ENCODE peak calls at places on chromosomes 11 and 22, in six cellular contexts. One of them, this sample, is unnamed.

GRCh38 chr11:118939948-118940598 is 14.3 kb upstream of the BCL9L start:
- DNase-seq in left ventricle myocardium inferior: no peak
- DNase-seq in CD8-positive, alpha-beta T cell: no peak
- DNase-seq in GM23338: peak; percentile 80
- DNase-seq in HCT116: no peak
- DNase-seq in foreskin keratinocyte: no peak
- DNase-seq in this sample: no peak

GRCh38 chr11:26512196-26512595 is 59.9 kb downstream of the MUC15 start:
- DNase-seq in left ventricle myocardium inferior: no peak
- DNase-seq in CD8-positive, alpha-beta T cell: no peak
- DNase-seq in GM23338: no peak
- DNase-seq in HCT116: no peak
- DNase-seq in foreskin keratinocyte: no peak
- DNase-seq in this sample: no peak

GRCh38 chr22:40121463-40121862 is 56.3 kb upstream of the TNRC6B start:
- DNase-seq in left ventricle myocardium inferior: no peak
- DNase-seq in CD8-positive, alpha-beta T cell: no peak
- DNase-seq in GM23338: no peak
- DNase-seq in HCT116: no peak
- DNase-seq in foreskin keratinocyte: no peak
- DNase-seq in this sample: no peak

GRCh38 chr22:36816635-36817428 is at the start of gene PVALB:
- DNase-seq in left ventricle myocardium inferior: peak; percentile 22
- DNase-seq in CD8-positive, alpha-beta T cell: no peak
- DNase-seq in GM23338: peak; percentile 62
- DNase-seq in HCT116: no peak
- DNase-seq in foreskin keratinocyte: no peak
- DNase-seq in this sample: peak; percentile 47

GRCh38 chr11:78248903-78249302 is 60.2 kb downstream of the USP35 start:
- DNase-seq in left ventricle myocardium inferior: no peak
- DNase-seq in CD8-positive, alpha-beta T cell: no peak
- DNase-seq in GM23338: no peak
- DNase-seq in HCT116: no peak
- DNase-seq in foreskin keratinocyte: no peak
- DNase-seq in this sample: no peak

GRCh38 chr22:22884010-22884887 is 3.4 kb upstream of the IGLL5 start:
- DNase-seq in left ventricle myocardium inferior: peak; percentile 37
- DNase-seq in CD8-positive, alpha-beta T cell: peak; percentile 52
- DNase-seq in GM23338: peak; percentile 88
- DNase-seq in HCT116: peak; percentile 66
- DNase-seq in foreskin keratinocyte: peak; percentile 6
- DNase-seq in this sample: no peak

GRCh38 chr11:8285796-8286195 is 22.1 kb upstream of the LMO1 start:
- DNase-seq in left ventricle myocardium inferior: no peak
- DNase-seq in CD8-positive, alpha-beta T cell: no peak
- DNase-seq in GM23338: no peak
- DNase-seq in HCT116: no peak
- DNase-seq in foreskin keratinocyte: no peak
- DNase-seq in this sample: peak; percentile 26

GRCh38 chr11:134119094-134119493 is 50.2 kb downstream of the JAM3 start:
- DNase-seq in left ventricle myocardium inferior: no peak
- DNase-seq in CD8-positive, alpha-beta T cell: no peak
- DNase-seq in GM23338: no peak
- DNase-seq in HCT116: no peak
- DNase-seq in foreskin keratinocyte: peak; percentile 50
- DNase-seq in this sample: no peak

GRCh38 chr22:23315341-23315917 is 135.1 kb downstream of the BCR start:
- DNase-seq in left ventricle myocardium inferior: peak; percentile 68
- DNase-seq in CD8-positive, alpha-beta T cell: peak; percentile 8
- DNase-seq in GM23338: peak; percentile 67
- DNase-seq in HCT116: peak; percentile 23
- DNase-seq in foreskin keratinocyte: peak; percentile 4
- DNase-seq in this sample: peak; percentile 48

GRCh38 chr11:34426766-34427170 is 12.0 kb upstream of the CAT start:
- DNase-seq in left ventricle myocardium inferior: no peak
- DNase-seq in CD8-positive, alpha-beta T cell: no peak
- DNase-seq in GM23338: no peak
- DNase-seq in HCT116: no peak
- DNase-seq in foreskin keratinocyte: no peak
- DNase-seq in this sample: no peak

GRCh38 chr11:23789938-23790371 is 706.9 kb upstream of the LUZP2 start:
- DNase-seq in left ventricle myocardium inferior: no peak
- DNase-seq in CD8-positive, alpha-beta T cell: no peak
- DNase-seq in GM23338: no peak
- DNase-seq in HCT116: no peak
- DNase-seq in foreskin keratinocyte: peak; percentile 44
- DNase-seq in this sample: no peak

GRCh38 chr11:113338730-113339129 is 24.3 kb downstream of the TTC12 start:
- DNase-seq in left ventricle myocardium inferior: no peak
- DNase-seq in CD8-positive, alpha-beta T cell: no peak
- DNase-seq in GM23338: peak; percentile 54
- DNase-seq in HCT116: no peak
- DNase-seq in foreskin keratinocyte: no peak
- DNase-seq in this sample: no peak

GRCh38 chr11:78730267-78730824 is 155.7 kb upstream of the NARS2 start:
- DNase-seq in left ventricle myocardium inferior: no peak
- DNase-seq in CD8-positive, alpha-beta T cell: no peak
- DNase-seq in GM23338: no peak
- DNase-seq in HCT116: no peak
- DNase-seq in foreskin keratinocyte: no peak
- DNase-seq in this sample: no peak

GRCh38 chr11:91230647-91231046 is 994.0 kb upstream of the FAT3 start:
- DNase-seq in left ventricle myocardium inferior: no peak
- DNase-seq in CD8-positive, alpha-beta T cell: no peak
- DNase-seq in GM23338: no peak
- DNase-seq in HCT116: no peak
- DNase-seq in foreskin keratinocyte: no peak
- DNase-seq in this sample: no peak

GRCh38 chr22:50529416-50530279 is at the start of gene TYMP:
- DNase-seq in left ventricle myocardium inferior: peak; percentile 82
- DNase-seq in CD8-positive, alpha-beta T cell: no peak
- DNase-seq in GM23338: peak; percentile 43
- DNase-seq in HCT116: no peak
- DNase-seq in foreskin keratinocyte: peak; percentile 66
- DNase-seq in this sample: peak; percentile 27

GRCh38 chr11:69186316-69187266 is 30.9 kb downstream of the SMIM38 start:
- DNase-seq in left ventricle myocardium inferior: no peak
- DNase-seq in CD8-positive, alpha-beta T cell: no peak
- DNase-seq in GM23338: no peak
- DNase-seq in HCT116: no peak
- DNase-seq in foreskin keratinocyte: no peak
- DNase-seq in this sample: no peak
- TF ChIP-seq CTCF in left ventricle myocardium inferior: no peak
- TF ChIP-seq CTCF in CD8-positive, alpha-beta T cell: no peak
- TF ChIP-seq CTCF in GM23338: no peak
- TF ChIP-seq CTCF in HCT116: no peak
- TF ChIP-seq CTCF in foreskin keratinocyte: no peak
- TF ChIP-seq CTCF in this sample: no peak

GRCh38 chr11:13874596-13874995 is 87.9 kb upstream of the SPON1 start:
- DNase-seq in left ventricle myocardium inferior: no peak
- DNase-seq in CD8-positive, alpha-beta T cell: no peak
- DNase-seq in GM23338: no peak
- DNase-seq in HCT116: no peak
- DNase-seq in foreskin keratinocyte: no peak
- DNase-seq in this sample: no peak

GRCh38 chr11:13880719-13881118 is 81.8 kb upstream of the SPON1 start:
- DNase-seq in left ventricle myocardium inferior: no peak
- DNase-seq in CD8-positive, alpha-beta T cell: no peak
- DNase-seq in GM23338: no peak
- DNase-seq in HCT116: no peak
- DNase-seq in foreskin keratinocyte: no peak
- DNase-seq in this sample: no peak

GRCh38 chr11:13878077-13878476 is 84.4 kb upstream of the SPON1 start:
- DNase-seq in left ventricle myocardium inferior: no peak
- DNase-seq in CD8-positive, alpha-beta T cell: no peak
- DNase-seq in GM23338: no peak
- DNase-seq in HCT116: no peak
- DNase-seq in foreskin keratinocyte: no peak
- DNase-seq in this sample: no peak

GRCh38 chr11:13875643-13876042 is 86.9 kb upstream of the SPON1 start:
- DNase-seq in left ventricle myocardium inferior: no peak
- DNase-seq in CD8-positive, alpha-beta T cell: no peak
- DNase-seq in GM23338: peak; percentile 9
- DNase-seq in HCT116: no peak
- DNase-seq in foreskin keratinocyte: no peak
- DNase-seq in this sample: no peak

DNA sequence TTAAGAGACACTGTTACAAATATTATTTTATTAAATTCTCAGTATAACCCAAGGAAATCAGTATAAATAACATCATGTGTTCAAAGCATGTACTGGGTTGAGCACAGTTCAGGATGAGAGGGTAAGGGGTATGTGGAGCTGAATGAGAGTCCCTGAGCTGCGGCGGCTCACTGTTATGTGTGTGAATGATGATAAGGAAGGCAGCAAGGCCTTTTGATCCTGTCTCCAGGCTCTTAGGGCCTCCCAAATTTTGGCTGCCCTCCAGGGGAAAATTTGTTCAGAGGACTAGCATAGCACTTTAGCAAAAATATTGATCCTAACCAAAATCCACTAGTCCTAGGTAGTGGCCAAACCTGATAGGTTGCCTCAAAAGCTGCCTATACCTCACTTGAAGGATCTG is 86.1 kb upstream of the SPON1 start:
- DNase-seq in left ventricle myocardium inferior: no peak
- DNase-seq in CD8-positive, alpha-beta T cell: no peak
- DNase-seq in GM23338: no peak
- DNase-seq in HCT116: no peak
- DNase-seq in foreskin keratinocyte: no peak
- DNase-seq in this sample: no peak
- TF ChIP-seq CTCF in left ventricle myocardium inferior: no peak
- TF ChIP-seq CTCF in CD8-positive, alpha-beta T cell: no peak
- TF ChIP-seq CTCF in GM23338: no peak
- TF ChIP-seq CTCF in HCT116: no peak
- TF ChIP-seq CTCF in foreskin keratinocyte: no peak
- TF ChIP-seq CTCF in this sample: no peak

GRCh38 chr11:116927163-116927772 is 89.8 kb upstream of the APOA1 start:
- DNase-seq in left ventricle myocardium inferior: no peak
- DNase-seq in CD8-positive, alpha-beta T cell: peak; percentile 30
- DNase-seq in GM23338: no peak
- DNase-seq in HCT116: no peak
- DNase-seq in foreskin keratinocyte: no peak
- DNase-seq in this sample: no peak
- TF ChIP-seq CTCF in left ventricle myocardium inferior: peak; percentile 45
- TF ChIP-seq CTCF in CD8-positive, alpha-beta T cell: peak; percentile 71
- TF ChIP-seq CTCF in GM23338: peak; percentile 49
- TF ChIP-seq CTCF in HCT116: no peak
- TF ChIP-seq CTCF in foreskin keratinocyte: peak; percentile 47
- TF ChIP-seq CTCF in this sample: peak; percentile 70

DNA sequence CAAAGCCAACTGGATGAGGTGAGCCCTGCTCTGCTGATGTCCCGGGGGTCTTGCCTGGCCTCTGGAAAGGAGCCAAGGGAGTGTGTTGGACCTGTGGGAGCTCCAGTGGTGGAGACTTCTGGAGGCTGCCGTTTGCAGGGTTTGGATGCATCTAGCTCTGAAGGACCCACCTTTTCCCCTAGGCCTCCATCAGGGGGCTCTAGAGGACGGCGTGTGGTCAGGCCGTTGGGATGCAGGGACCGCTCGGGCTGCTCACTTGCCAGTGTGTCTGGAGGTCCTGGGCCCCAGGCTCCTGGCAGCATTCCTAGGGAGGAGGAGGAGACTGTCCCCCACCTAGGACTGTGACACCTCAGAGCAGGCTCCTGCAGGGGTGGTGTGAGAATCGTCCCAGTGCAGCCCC is 58.3 kb downstream of the PRDM11 start:
- DNase-seq in left ventricle myocardium inferior: no peak
- DNase-seq in CD8-positive, alpha-beta T cell: no peak
- DNase-seq in GM23338: peak; percentile 60
- DNase-seq in HCT116: no peak
- DNase-seq in foreskin keratinocyte: no peak
- DNase-seq in this sample: no peak
- TF ChIP-seq CTCF in left ventricle myocardium inferior: peak; percentile 33
- TF ChIP-seq CTCF in CD8-positive, alpha-beta T cell: no peak
- TF ChIP-seq CTCF in GM23338: peak; percentile 29
- TF ChIP-seq CTCF in HCT116: no peak
- TF ChIP-seq CTCF in foreskin keratinocyte: no peak
- TF ChIP-seq CTCF in this sample: no peak

GRCh38 chr22:19843857-19844422 is 10.7 kb downstream of the GNB1L start:
- DNase-seq in left ventricle myocardium inferior: no peak
- DNase-seq in CD8-positive, alpha-beta T cell: no peak
- DNase-seq in GM23338: no peak
- DNase-seq in HCT116: no peak
- DNase-seq in foreskin keratinocyte: no peak
- DNase-seq in this sample: no peak

GRCh38 chr22:19846620-19847344 is 7.9 kb downstream of the GNB1L start:
- DNase-seq in left ventricle myocardium inferior: no peak
- DNase-seq in CD8-positive, alpha-beta T cell: no peak
- DNase-seq in GM23338: no peak
- DNase-seq in HCT116: no peak
- DNase-seq in foreskin keratinocyte: no peak
- DNase-seq in this sample: no peak

GRCh38 chr22:19843107-19843856 is 11.4 kb downstream of the GNB1L start:
- DNase-seq in left ventricle myocardium inferior: no peak
- DNase-seq in CD8-positive, alpha-beta T cell: no peak
- DNase-seq in GM23338: no peak
- DNase-seq in HCT116: no peak
- DNase-seq in foreskin keratinocyte: no peak
- DNase-seq in this sample: peak; percentile 39

GRCh38 chr22:19845369-19845722 is 9.3 kb downstream of the GNB1L start:
- DNase-seq in left ventricle myocardium inferior: no peak
- DNase-seq in CD8-positive, alpha-beta T cell: no peak
- DNase-seq in GM23338: no peak
- DNase-seq in HCT116: no peak
- DNase-seq in foreskin keratinocyte: no peak
- DNase-seq in this sample: no peak

GRCh38 chr22:19844423-19845368 is 10.0 kb downstream of the GNB1L start:
- DNase-seq in left ventricle myocardium inferior: peak; percentile 54
- DNase-seq in CD8-positive, alpha-beta T cell: no peak
- DNase-seq in GM23338: no peak
- DNase-seq in HCT116: no peak
- DNase-seq in foreskin keratinocyte: no peak
- DNase-seq in this sample: no peak
- TF ChIP-seq CTCF in left ventricle myocardium inferior: no peak
- TF ChIP-seq CTCF in CD8-positive, alpha-beta T cell: no peak
- TF ChIP-seq CTCF in GM23338: no peak
- TF ChIP-seq CTCF in HCT116: no peak
- TF ChIP-seq CTCF in foreskin keratinocyte: peak; percentile 17
- TF ChIP-seq CTCF in this sample: no peak

DNA sequence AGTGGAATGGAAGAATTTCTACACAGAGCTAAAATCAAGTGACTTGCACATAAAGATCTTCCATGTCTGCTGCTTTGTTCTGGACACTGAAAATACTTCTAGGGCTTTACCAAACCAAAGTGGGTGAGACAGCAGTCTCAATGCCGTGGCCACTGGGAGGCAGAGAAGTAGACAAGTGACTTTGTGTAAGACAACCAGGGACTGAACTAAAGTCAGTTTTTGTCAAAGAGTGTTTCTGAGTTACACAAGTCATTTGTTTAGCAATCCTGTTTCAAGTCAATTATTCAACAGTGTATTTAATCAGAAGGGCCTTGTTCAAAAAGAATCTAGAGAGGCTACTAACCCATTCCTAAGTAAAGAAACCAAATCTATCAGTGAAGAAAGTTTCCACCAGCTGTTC is 46.6 kb downstream of the TCP11L1 start:
- DNase-seq in left ventricle myocardium inferior: no peak
- DNase-seq in CD8-positive, alpha-beta T cell: no peak
- DNase-seq in GM23338: no peak
- DNase-seq in HCT116: no peak
- DNase-seq in foreskin keratinocyte: no peak
- DNase-seq in this sample: no peak
- TF ChIP-seq CTCF in left ventricle myocardium inferior: no peak
- TF ChIP-seq CTCF in CD8-positive, alpha-beta T cell: no peak
- TF ChIP-seq CTCF in GM23338: no peak
- TF ChIP-seq CTCF in HCT116: no peak
- TF ChIP-seq CTCF in foreskin keratinocyte: no peak
- TF ChIP-seq CTCF in this sample: no peak

This sample was measured in mesothelial cell of epicardium.